ENCODE peak calls at places on chromosomes 5 and 9, in eight cellular contexts. G is hepatocyte; F is mesenteric fat pad; V is Right ventricle myocardium superior; P is RCC 7860; J is A549; K is T-helper 9 cell; U is activated CD4-positive, CD25-positive, alpha-beta regulatory T cell. E is an unnamed sample.

GRCh38 chr5:147140558-147140957 is 94.3 kb upstream of the STK32A start:
- DNase-seq in G (peak), F (no peak), V (no peak), P (no peak), J (no peak), K (no peak), U (no peak), E (no peak)

GRCh38 chr5:60668715-60669304 is 31.2 kb downstream of the DEPDC1B start:
- DNase-seq in G (peak), F (no peak), V (no peak), P (no peak), J (peak), K (no peak), U (no peak), E (peak)

GRCh38 chr9:16316911-16317817 is 553.3 kb downstream of the BNC2 start:
- DNase-seq in G (no peak), F (no peak), V (no peak), P (no peak), J (no peak), K (no peak), U (no peak), E (no peak)

GRCh38 chr9:33233659-33234335 is 6.2 kb upstream of the SPINK4 start:
- DNase-seq in G (peak), F (no peak), V (no peak), P (peak), J (peak), K (no peak), U (no peak), E (peak)

GRCh38 chr9:103700558-103700957 is 393.6 kb upstream of the SMC2 start:
- DNase-seq in G (no peak), F (no peak), V (no peak), P (no peak), J (no peak), K (no peak), U (no peak), E (no peak)

GRCh38 chr5:96692436-96692835 is 30.3 kb downstream of the CAST start:
- DNase-seq in G (no peak), F (no peak), V (no peak), P (no peak), J (peak), K (no peak), U (no peak), E (no peak)

GRCh38 chr5:80369521-80369920 is 38.3 kb upstream of the ZFYVE16 start:
- DNase-seq in G (no peak), F (no peak), V (no peak), P (no peak), J (no peak), K (no peak), U (no peak), E (no peak)

GRCh38 chr9:111431684-111432083 is 52.5 kb downstream of the ECPAS start:
- DNase-seq in G (no peak), F (no peak), V (no peak), P (no peak), J (no peak), K (no peak), U (no peak), E (peak)

GRCh38 chr9:99193466-99193821 is 28.3 kb downstream of the ALG2 start:
- DNase-seq in G (no peak), F (no peak), V (no peak), P (no peak), J (no peak), K (no peak), U (no peak), E (no peak)

GRCh38 chr9:126658201-126658600 is 44.5 kb downstream of the LMX1B start:
- DNase-seq in G (no peak), F (no peak), V (no peak), P (no peak), J (no peak), K (no peak), U (no peak), E (no peak)

GRCh38 chr5:133347039-133347438 is 265.3 kb downstream of the FSTL4 start:
- DNase-seq in G (no peak), F (peak), V (no peak), P (no peak), J (peak), K (no peak), U (no peak), E (peak)

GRCh38 chr9:136863623-136864273 is 2.4 kb downstream of the EDF1 start:
- DNase-seq in G (no peak), F (no peak), V (no peak), P (no peak), J (no peak), K (no peak), U (no peak), E (no peak)

GRCh38 chr9:124871156-124871561 is 9.2 kb downstream of the ARPC5L start:
- DNase-seq in G (no peak), F (no peak), V (no peak), P (no peak), J (no peak), K (no peak), U (no peak), E (no peak)

GRCh38 chr9:127865645-127866464 is 11.4 kb upstream of the ENG start:
- DNase-seq in G (no peak), F (no peak), V (no peak), P (no peak), J (no peak), K (no peak), U (no peak), E (no peak)